ENCODE peak calls at places on chromosomes 16 and 17, in four cellular contexts. U, L, N and M are unnamed samples.

GRCh38 chr17:37518816-37519215 is 29.1 kb downstream of the DUSP14 start:
- DNase-seq in N (no peak), U (no peak), L (no peak), M (no peak)

GRCh38 chr16:9099131-9099625 is 7.7 kb downstream of the HAPSTR1 start:
- DNase-seq in L (no peak), N (no peak), U (peak), M (no peak)

GRCh38 chr16:47887496-47887895 is 268.3 kb downstream of the ABCC12 start:
- DNase-seq in N (peak), L (no peak), U (no peak), M (no peak)

GRCh38 chr16:61148930-61149329 is 887.3 kb downstream of the CDH8 start:
- DNase-seq in U (peak), L (no peak), N (no peak), M (no peak)

GRCh38 chr16:70688266-70688742 is 2.5 kb upstream of the MTSS2 start:
- DNase-seq in L (no peak), N (no peak), U (no peak), M (no peak)

GRCh38 chr17:42517516-42517915 is 18.5 kb upstream of the NAGLU start:
- DNase-seq in N (peak), L (peak), U (peak), M (no peak)

GRCh38 chr16:57734308-57734924 is 1.2 kb upstream of the KATNB1 start:
- DNase-seq in L (no peak), U (no peak), N (no peak), M (no peak)

GRCh38 chr16:65121870-65122723 is at the start of gene CDH11:
- DNase-seq in L (no peak), N (no peak), U (no peak), M (no peak)

GRCh38 chr16:56606071-56606687 is 2.2 kb upstream of the MT2A start:
- DNase-seq in L (no peak), N (no peak), U (no peak), M (no peak)

GRCh38 chr16:86338403-86339115 is 171.8 kb upstream of the FOXF1 start:
- DNase-seq in N (no peak), L (no peak), U (no peak), M (no peak)

GRCh38 chr16:65002265-65002664 is 119.6 kb downstream of the CDH11 start:
- DNase-seq in U (no peak), L (no peak), N (no peak), M (no peak)

GRCh38 chr17:31830971-31831755 is 27.9 kb downstream of the COPRS start:
- DNase-seq in U (no peak), L (no peak), N (no peak), M (no peak)

GRCh38 chr16:30830072-30830417 is 43.0 kb upstream of the ZNF629 start:
- DNase-seq in U (peak), L (no peak), N (no peak), M (no peak)

GRCh38 chr16:30834130-30834740 is 47.2 kb upstream of the ZNF629 start:
- DNase-seq in L (no peak), N (no peak), U (no peak), M (no peak)

GRCh38 chr16:30829130-30830071 is 42.4 kb upstream of the ZNF629 start:
- DNase-seq in N (no peak), L (no peak), U (peak), M (no peak)
- TF ChIP-seq BRCA1 in N (no peak), L (no peak), U (no peak), M (no peak)

GRCh38 chr17:50297407-50297865 is 23.2 kb downstream of the TMEM92 start:
- DNase-seq in N (peak), U (peak), L (peak), M (no peak)
- TF ChIP-seq BRCA1 in N (no peak), U (no peak), L (no peak), M (no peak)

DNA sequence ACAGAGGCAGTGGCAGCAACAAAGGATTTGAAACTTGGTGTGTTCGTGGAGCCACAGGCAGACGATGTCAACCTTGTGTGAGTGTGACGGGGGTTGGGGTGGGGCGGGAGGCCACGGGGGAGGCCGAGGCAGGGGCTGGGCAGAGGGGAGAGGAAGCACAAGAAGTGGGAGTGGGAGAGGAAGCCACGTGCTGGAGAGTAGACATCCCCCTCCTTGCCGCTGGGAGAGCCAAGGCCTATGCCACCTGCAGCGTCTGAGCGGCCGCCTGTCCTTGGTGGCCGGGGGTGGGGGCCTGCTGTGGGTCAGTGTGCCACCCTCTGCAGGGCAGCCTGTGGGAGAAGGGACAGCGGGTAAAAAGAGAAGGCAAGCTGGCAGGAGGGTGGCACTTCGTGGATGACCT is 25.5 kb downstream of the STH start:
- DNase-seq in U (no peak), L (no peak), N (no peak), M (no peak)
- TF ChIP-seq BRCA1 in U (no peak), L (no peak), N (no peak), M (no peak)

GRCh38 chr16:26795184-26795583 is 271.5 kb upstream of the C16orf82 start:
- DNase-seq in L (peak), N (peak), U (no peak), M (no peak)
- TF ChIP-seq BRCA1 in L (no peak), N (no peak), U (no peak), M (no peak)

GRCh38 chr17:81733507-81734404 is 21.7 kb downstream of the SLC25A10 start:
- DNase-seq in U (peak), N (no peak), L (peak), M (no peak)
- TF ChIP-seq BRCA1 in U (no peak), N (no peak), L (no peak), M (no peak)

DNA sequence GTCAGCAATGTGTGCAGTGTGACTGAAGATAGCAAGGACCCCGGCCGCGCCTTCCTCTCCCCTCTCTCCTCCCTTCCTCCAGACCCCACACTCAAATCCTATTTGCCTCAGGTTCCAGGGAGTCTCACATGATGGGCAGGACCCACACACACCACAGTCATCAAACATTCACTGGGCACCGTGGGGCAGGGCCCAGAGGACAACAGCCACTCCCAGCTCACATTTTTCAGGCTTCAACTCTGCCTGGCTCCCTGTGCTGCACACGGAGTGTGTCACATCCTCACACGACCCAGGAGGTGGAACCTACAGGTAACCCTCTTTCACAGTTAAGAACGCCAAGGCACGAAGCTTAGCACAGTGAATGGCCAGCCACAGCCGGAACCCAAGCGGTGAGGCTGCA is 30.5 kb downstream of the PEMT start:
- DNase-seq in L (no peak), U (no peak), N (no peak), M (no peak)
- TF ChIP-seq BRCA1 in L (no peak), U (no peak), N (no peak), M (no peak)

DNA sequence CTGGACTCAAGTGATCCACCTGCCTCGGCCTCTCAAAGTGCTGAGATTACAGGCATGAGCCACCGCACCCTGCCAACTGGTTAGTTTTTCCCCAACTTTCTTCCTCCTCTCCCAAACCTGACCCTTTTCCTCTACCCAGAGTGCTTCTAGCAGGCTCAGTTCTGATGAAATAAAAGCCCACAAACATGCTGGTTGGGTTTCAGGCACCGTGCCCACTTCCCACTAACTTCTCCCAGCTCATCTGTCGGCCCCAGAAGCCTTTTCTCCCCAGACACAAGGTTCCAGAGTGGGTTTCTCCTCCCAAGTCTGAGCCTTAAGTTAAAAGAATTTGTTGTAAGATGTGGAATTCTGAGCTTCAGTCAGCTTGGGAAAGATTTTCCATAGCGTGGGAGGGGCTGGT is 11.5 kb upstream of the SCN4A start:
- DNase-seq in N (no peak), L (no peak), U (no peak), M (no peak)
- TF ChIP-seq BRCA1 in N (no peak), L (no peak), U (no peak), M (no peak)

GRCh38 chr17:29711588-29712385 is 89.1 kb upstream of the CORO6 start:
- DNase-seq in L (no peak), U (no peak), N (no peak), M (no peak)

GRCh38 chr17:29713626-29714025 is 90.9 kb upstream of the CORO6 start:
- DNase-seq in U (no peak), L (no peak), N (no peak), M (peak)

GRCh38 chr17:29710891-29711418 is 88.2 kb upstream of the CORO6 start:
- DNase-seq in U (peak), L (peak), N (no peak), M (no peak)

GRCh38 chr17:29714146-29714545 is 91.4 kb upstream of the CORO6 start:
- DNase-seq in U (no peak), L (no peak), N (no peak), M (no peak)

GRCh38 chr17:29712677-29713076 is 90.0 kb upstream of the CORO6 start:
- DNase-seq in U (no peak), L (no peak), N (no peak), M (no peak)
- TF ChIP-seq BRCA1 in U (no peak), L (no peak), N (no peak), M (no peak)

GRCh38 chr17:8577868-8578267 is 52.7 kb downstream of the MYH10 start:
- DNase-seq in L (no peak), N (no peak), U (no peak), M (no peak)

GRCh38 chr17:8572767-8573166 is 57.8 kb downstream of the MYH10 start:
- DNase-seq in L (no peak), U (no peak), N (no peak), M (no peak)

GRCh38 chr17:8576895-8577294 is 53.6 kb downstream of the MYH10 start:
- DNase-seq in N (no peak), U (no peak), L (no peak), M (no peak)

GRCh38 chr17:8574687-8575086 is 55.8 kb downstream of the MYH10 start:
- DNase-seq in N (no peak), L (no peak), U (peak), M (no peak)
- TF ChIP-seq BRCA1 in N (no peak), L (no peak), U (no peak), M (no peak)